ENCODE peak calls at places on chromosomes 2 and 18, in nine cellular contexts. O, S, I, X, H, T, L, W and N are unnamed samples.

GRCh38 chr2:67982956-67983355 is 79.8 kb downstream of the C1D start:
- DNase-seq in O (no peak), L (peak), S (no peak), X (no peak), T (no peak), I (no peak), W (no peak), H (no peak), N (no peak)

GRCh38 chr2:118242216-118242615 is 153.9 kb downstream of the INSIG2 start:
- DNase-seq in X (no peak), W (no peak), H (no peak), L (peak), O (no peak), S (no peak), T (no peak), I (no peak), N (peak)

GRCh38 chr2:24076849-24077534 is 866 bp upstream of the SF3B6 start:
- DNase-seq in L (peak), H (peak), X (no peak), I (no peak), T (no peak), W (peak), O (no peak), S (no peak), N (no peak)

GRCh38 chr2:45591073-45591472 is 20.0 kb downstream of the SRBD1 start:
- DNase-seq in S (no peak), X (no peak), W (no peak), I (no peak), O (no peak), T (no peak), L (no peak), H (no peak), N (no peak)

GRCh38 chr2:168310580-168310979 is 63.2 kb upstream of the STK39 start:
- DNase-seq in T (no peak), X (no peak), L (no peak), S (no peak), O (no peak), I (no peak), W (no peak), H (no peak), N (no peak)

GRCh38 chr18:35389095-35389618 is 12.0 kb upstream of the ZNF396 start:
- DNase-seq in S (no peak), X (no peak), H (no peak), I (no peak), T (peak), L (peak), O (no peak), W (no peak), N (no peak)

GRCh38 chr18:9722691-9723090 is 14.6 kb downstream of the RAB31 start:
- DNase-seq in W (no peak), T (no peak), X (no peak), H (no peak), S (no peak), O (no peak), I (no peak), L (no peak), N (no peak)

GRCh38 chr2:208046686-208047085 is 21.4 kb upstream of the PLEKHM3 start:
- DNase-seq in X (no peak), L (peak), O (no peak), S (no peak), T (no peak), I (no peak), W (no peak), H (no peak), N (no peak)

GRCh38 chr2:195660265-195660890 is 3.4 kb downstream of the SLC39A10 start:
- DNase-seq in O (peak), W (no peak), I (no peak), S (no peak), X (peak), T (peak), L (peak), H (peak), N (peak)

GRCh38 chr18:63258749-63259580 is 60.6 kb downstream of the BCL2 start:
- DNase-seq in X (no peak), T (no peak), S (no peak), H (no peak), L (no peak), W (no peak), I (no peak), O (no peak), N (no peak)

GRCh38 chr18:67133669-67134068 is 382.9 kb downstream of the DSEL start:
- DNase-seq in L (no peak), X (no peak), W (no peak), H (no peak), S (no peak), I (no peak), O (no peak), T (no peak), N (no peak)

GRCh38 chr2:197239434-197239833 is 71.1 kb downstream of the ANKRD44 start:
- DNase-seq in I (no peak), T (no peak), L (no peak), S (no peak), W (no peak), X (no peak), O (no peak), H (no peak), N (no peak)